ENCODE peak calls at places on chromosomes 12 and 14, in four cellular contexts. A, B, G and Y are unnamed samples.

GRCh38 chr14:100857923-100858837 is 32.3 kb downstream of the MEG3 start:
- DNase-seq in G (no peak), B (no peak), A (no peak), Y (no peak)

GRCh38 chr12:28390716-28391452 is 200.6 kb downstream of the CCDC91 start:
- DNase-seq in A (no peak), B (no peak), G (no peak), Y (no peak)

GRCh38 chr14:89417469-89418225 is 614 bp upstream of the FOXN3 start:
- DNase-seq in B (no peak), A (peak), G (peak), Y (peak)

GRCh38 chr12:106671840-106672239 is 89.0 kb downstream of the RFX4 start:
- DNase-seq in G (no peak), A (no peak), B (no peak), Y (no peak)

GRCh38 chr12:32548691-32549412 is 130.2 kb upstream of the DNM1L start:
- DNase-seq in A (no peak), B (peak), G (peak), Y (no peak)

GRCh38 chr14:62209287-62209899 is 447.2 kb downstream of the SNAPC1 start:
- DNase-seq in G (peak), A (no peak), B (peak), Y (no peak)

GRCh38 chr12:41795066-41795465 is 349.6 kb downstream of the GXYLT1 start:
- DNase-seq in A (no peak), G (peak), B (no peak), Y (no peak)

GRCh38 chr14:68823434-68824206 is 30.8 kb upstream of the ZFP36L1 start:
- DNase-seq in A (no peak), B (no peak), G (no peak), Y (no peak)

GRCh38 chr14:58887931-58888330 is 250.2 kb downstream of the DACT1 start:
- DNase-seq in A (no peak), G (peak), B (no peak), Y (no peak)

GRCh38 chr12:9699898-9700605 is 30.5 kb downstream of the CLEC2D start:
- DNase-seq in B (no peak), A (no peak), G (no peak), Y (no peak)

GRCh38 chr12:23899434-23899833 is 50.0 kb downstream of the SOX5 start:
- DNase-seq in B (no peak), A (no peak), G (peak), Y (no peak)

GRCh38 chr12:124888203-124888602 is 24.5 kb upstream of the SCARB1 start:
- DNase-seq in A (no peak), B (no peak), G (no peak), Y (no peak)

GRCh38 chr12:90938451-90938850 is 16.5 kb downstream of the CCER1 start:
- DNase-seq in A (no peak), G (peak), B (no peak), Y (no peak)

GRCh38 chr12:98638009-98638408 is 6.6 kb downstream of the IKBIP start:
- DNase-seq in B (no peak), G (no peak), A (no peak), Y (no peak)

GRCh38 chr14:22427771-22428228 is 161.2 kb downstream of the DAD1 start:
- DNase-seq in A (peak), G (peak), B (peak), Y (peak)

GRCh38 chr14:37369446-37369845 is 171.7 kb downstream of the MIPOL1 start:
- DNase-seq in G (no peak), A (no peak), B (no peak), Y (no peak)

GRCh38 chr14:105093426-105094192 is 28.4 kb upstream of the GPR132 start:
- DNase-seq in B (no peak), G (peak), A (peak), Y (no peak)

GRCh38 chr12:116015525-116015924 is 262.0 kb downstream of the MED13L start:
- DNase-seq in G (peak), B (peak), A (peak), Y (no peak)

GRCh38 chr12:92656911-92657310 is 45.9 kb upstream of the PLEKHG7 start:
- DNase-seq in B (no peak), A (no peak), G (no peak), Y (no peak)

GRCh38 chr14:101506211-101506920 is 54.9 kb upstream of the DIO3 start:
- DNase-seq in G (no peak), B (no peak), A (no peak), Y (no peak)

GRCh38 chr14:70192915-70193314 is 4.2 kb upstream of the SLC8A3 start:
- DNase-seq in G (no peak), B (no peak), A (no peak), Y (no peak)

GRCh38 chr14:63737582-63738006 is 9.7 kb upstream of the SGPP1 start:
- DNase-seq in B (no peak), A (no peak), G (no peak), Y (no peak)

GRCh38 chr12:54598966-54599365 is 10.5 kb upstream of the PPP1R1A start:
- DNase-seq in G (no peak), B (no peak), A (no peak), Y (no peak)

GRCh38 chr12:73262788-73263381 is 990.7 kb downstream of the TRHDE start:
- DNase-seq in G (no peak), B (no peak), A (no peak), Y (no peak)

GRCh38 chr12:106865685-106866084 is 90.0 kb upstream of the TMEM263 start:
- DNase-seq in B (no peak), G (no peak), A (no peak), Y (no peak)

GRCh38 chr14:88599761-88600439 is 37.1 kb downstream of the ZC3H14 start:
- DNase-seq in G (no peak), A (no peak), B (no peak), Y (no peak)

GRCh38 chr12:64892561-64892960 is 68.1 kb downstream of the TBC1D30 start:
- DNase-seq in G (no peak), A (no peak), B (no peak), Y (no peak)

GRCh38 chr12:4293299-4293941 is 19.9 kb downstream of the CCND2 start:
- DNase-seq in B (no peak), G (no peak), A (no peak), Y (no peak)

GRCh38 chr12:50689437-50689836 is 74.5 kb upstream of the ATF1 start:
- DNase-seq in A (no peak), B (no peak), G (no peak), Y (no peak)

GRCh38 chr14:93163570-93163969 is 21.1 kb downstream of the MOAP1 start:
- DNase-seq in A (no peak), B (no peak), G (no peak), Y (no peak)

GRCh38 chr12:128286970-128287369 is 20.0 kb downstream of the TMEM132C start:
- DNase-seq in B (no peak), A (no peak), G (no peak), Y (no peak)

GRCh38 chr14:36504805-36505192 is 15.2 kb downstream of the NKX2-1 start:
- DNase-seq in B (no peak), A (no peak), G (no peak), Y (no peak)

GRCh38 chr12:40310201-40310600 is 85.4 kb downstream of the LRRK2 start:
- DNase-seq in G (no peak), B (no peak), A (no peak), Y (no peak)